ENCODE peak calls at places on chromosomes 3 and 15, in five cellular contexts. J is A673, T is neural crest cell, W is OCI-LY7, C is Daoy. U is an unnamed sample.

GRCh38 chr3:104279617-104280016 is 1087.1 kb upstream of the ALCAM start:
- DNase-seq in J (peak), T (no peak), W (no peak), C (no peak), U (peak)

GRCh38 chr3:24199305-24199704 is 254.2 kb downstream of the NR1D2 start:
- DNase-seq in J (no peak), T (no peak), W (no peak), C (no peak), U (no peak)

GRCh38 chr3:125245521-125245920 is 33.0 kb upstream of the SLC12A8 start:
- DNase-seq in J (no peak), T (no peak), W (no peak), C (no peak), U (no peak)

GRCh38 chr15:84840741-84841429 is 23.7 kb downstream of the ALPK3 start:
- DNase-seq in J (no peak), T (no peak), W (no peak), C (no peak), U (peak)

GRCh38 chr3:43957553-43957952 is 266.8 kb downstream of the ABHD5 start:
- DNase-seq in J (no peak), T (no peak), W (no peak), C (no peak), U (no peak)

GRCh38 chr15:40927497-40928346 is 1.4 kb upstream of the DLL4 start:
- DNase-seq in J (no peak), T (no peak), W (no peak), C (no peak), U (no peak)

GRCh38 chr3:97863025-97863424 is 41.2 kb downstream of the CRYBG3 start:
- DNase-seq in J (no peak), T (no peak), W (no peak), C (peak), U (no peak)

GRCh38 chr3:138625707-138626365 is 17.3 kb downstream of the FAIM start:
- DNase-seq in J (no peak), T (no peak), W (no peak), C (peak), U (no peak)

GRCh38 chr3:154040283-154040682 is 80.9 kb upstream of the ARHGEF26 start:
- DNase-seq in J (peak), T (no peak), W (peak), C (no peak), U (peak)

GRCh38 chr3:72041531-72041930 is 256.6 kb upstream of the PROK2 start:
- DNase-seq in J (no peak), T (no peak), W (no peak), C (no peak), U (no peak)

GRCh38 chr15:40063563-40064011 is 24.6 kb upstream of the SRP14 start:
- DNase-seq in J (no peak), T (no peak), W (no peak), C (peak), U (no peak)

GRCh38 chr3:119413603-119414280 is 49.7 kb downstream of the TMEM39A start:
- DNase-seq in J (peak), T (no peak), W (no peak), C (no peak), U (peak)

GRCh38 chr15:38682363-38682762 is 117.7 kb upstream of the RASGRP1 start:
- DNase-seq in J (no peak), T (no peak), W (no peak), C (no peak), U (no peak)

GRCh38 chr15:83845230-83845629 is 191.3 kb downstream of the ADAMTSL3 start:
- DNase-seq in J (no peak), T (no peak), W (no peak), C (no peak), U (no peak)

GRCh38 chr3:173823911-173824460 is 426.4 kb downstream of the NLGN1 start:
- DNase-seq in J (peak), T (no peak), W (no peak), C (no peak), U (no peak)

U was measured in SK-MEL-5.